ENCODE peak calls at places on chromosome 3, in five cellular contexts. L is ovary, O is osteocyte, W is MV-4-11, G is fibroblast of mammary gland. N is an unnamed sample.
A peak's percentile ranks its signal among the peaks of the same experiment; 100 is the strongest.

GRCh38 chr3:12746419-12746818 is 12.6 kb downstream of the TMEM40 start:
- DNase-seq in L (no peak), O (no peak), W (no peak), G (no peak), N (no peak)

GRCh38 chr3:118936811-118937210 is 97.8 kb downstream of the IGSF11 start:
- DNase-seq in L (no peak), O (no peak), W (no peak), G (peak; percentile 44), N (no peak)

GRCh38 chr3:192444096-192444790 is 283.1 kb downstream of the FGF12 start:
- DNase-seq in L (peak; percentile 76), O (peak; percentile 89), W (peak; percentile 11), G (peak; percentile 57), N (no peak)

GRCh38 chr3:139846729-139847128 is 88.3 kb upstream of the CLSTN2 start:
- DNase-seq in L (no peak), O (no peak), W (no peak), G (no peak), N (no peak)

GRCh38 chr3:183188895-183189462 is 26.4 kb upstream of the LAMP3 start:
- DNase-seq in L (no peak), O (no peak), W (peak; percentile 60), G (peak; percentile 28), N (no peak)

GRCh38 chr3:15223684-15224575 is 17.9 kb downstream of the CAPN7 start:
- DNase-seq in L (no peak), O (no peak), W (no peak), G (no peak), N (no peak)

GRCh38 chr3:123386477-123387040 is 62.3 kb downstream of the ADCY5 start:
- DNase-seq in L (peak; percentile 65), O (no peak), W (no peak), G (no peak), N (no peak)

GRCh38 chr3:52221563-52222318 is 3.7 kb downstream of the TLR9 start:
- DNase-seq in L (peak; percentile 79), O (peak; percentile 81), W (no peak), G (no peak), N (no peak)

GRCh38 chr3:177633671-177634207 is 436.5 kb upstream of the TBL1XR1 start:
- DNase-seq in L (no peak), O (no peak), W (no peak), G (peak; percentile 93), N (no peak)

GRCh38 chr3:70519005-70519404 is 206.6 kb upstream of the MDFIC2 start:
- DNase-seq in L (no peak), O (no peak), W (no peak), G (no peak), N (no peak)